ENCODE peak calls at places on chromosome 18, in four cellular contexts. One of them, this sample, is unnamed.

GRCh38 chr18:6561029-6561861 is 146.5 kb upstream of the L3MBTL4 start:
- DNase-seq in body of pancreas: peak; percentile 87
- DNase-seq in IMR-90: peak; percentile 67
- DNase-seq in mammary epithelial cell: no peak
- DNase-seq in this sample: no peak

GRCh38 chr18:26073742-26074141 is 16.7 kb downstream of the SS18 start:
- DNase-seq in body of pancreas: no peak
- DNase-seq in IMR-90: no peak
- DNase-seq in mammary epithelial cell: no peak
- DNase-seq in this sample: no peak

GRCh38 chr18:8049147-8049546 is 482.0 kb downstream of the PTPRM start:
- DNase-seq in body of pancreas: no peak
- DNase-seq in IMR-90: peak; percentile 29
- DNase-seq in mammary epithelial cell: no peak
- DNase-seq in this sample: no peak

GRCh38 chr18:34495434-34495833 is 214.7 kb upstream of the DTNA start:
- DNase-seq in body of pancreas: no peak
- DNase-seq in IMR-90: no peak
- DNase-seq in mammary epithelial cell: no peak
- DNase-seq in this sample: no peak

GRCh38 chr18:9380571-9381390 is 46.2 kb downstream of the TWSG1 start:
- DNase-seq in body of pancreas: peak; percentile 33
- DNase-seq in IMR-90: peak; percentile 62
- DNase-seq in mammary epithelial cell: no peak
- DNase-seq in this sample: no peak

GRCh38 chr18:11654736-11655604 is 34.1 kb upstream of the GNAL start:
- DNase-seq in body of pancreas: peak; percentile 54
- DNase-seq in IMR-90: peak; percentile 4
- DNase-seq in mammary epithelial cell: peak; percentile 54
- DNase-seq in this sample: no peak

GRCh38 chr18:9614401-9615279 is at the start of gene PPP4R1:
- DNase-seq in body of pancreas: peak; percentile 86
- DNase-seq in IMR-90: peak; percentile 52
- DNase-seq in mammary epithelial cell: peak; percentile 76
- DNase-seq in this sample: peak; percentile 29

GRCh38 chr18:74116628-74117554 is 30.7 kb downstream of the FBXO15 start:
- DNase-seq in body of pancreas: peak; percentile 30
- DNase-seq in IMR-90: peak; percentile 65
- DNase-seq in mammary epithelial cell: peak; percentile 11
- DNase-seq in this sample: no peak

GRCh38 chr18:4352746-4353522 is 102.2 kb downstream of the DLGAP1 start:
- DNase-seq in body of pancreas: no peak
- DNase-seq in IMR-90: no peak
- DNase-seq in mammary epithelial cell: no peak
- DNase-seq in this sample: no peak

GRCh38 chr18:62611395-62612241 is 88.8 kb downstream of the ZCCHC2 start:
- DNase-seq in body of pancreas: no peak
- DNase-seq in IMR-90: no peak
- DNase-seq in mammary epithelial cell: no peak
- DNase-seq in this sample: no peak

GRCh38 chr18:62372156-62372555 is 47.0 kb downstream of the TNFRSF11A start:
- DNase-seq in body of pancreas: peak; percentile 37
- DNase-seq in IMR-90: no peak
- DNase-seq in mammary epithelial cell: no peak
- DNase-seq in this sample: no peak

GRCh38 chr18:45567123-45567522 is 48.2 kb upstream of the SLC14A2 start:
- DNase-seq in body of pancreas: peak; percentile 14
- DNase-seq in IMR-90: peak; percentile 21
- DNase-seq in mammary epithelial cell: no peak
- DNase-seq in this sample: no peak

GRCh38 chr18:24086082-24086481 is 52.8 kb upstream of the CABYR start:
- DNase-seq in body of pancreas: no peak
- DNase-seq in IMR-90: peak; percentile 4
- DNase-seq in mammary epithelial cell: no peak
- DNase-seq in this sample: no peak

GRCh38 chr18:62374410-62374965 is 49.4 kb downstream of the TNFRSF11A start:
- DNase-seq in body of pancreas: no peak
- DNase-seq in IMR-90: no peak
- DNase-seq in mammary epithelial cell: no peak
- DNase-seq in this sample: no peak

GRCh38 chr18:22542400-22542835 is 124.7 kb upstream of the CTAGE1 start:
- DNase-seq in body of pancreas: no peak
- DNase-seq in IMR-90: peak; percentile 68
- DNase-seq in mammary epithelial cell: peak; percentile 60
- DNase-seq in this sample: no peak

GRCh38 chr18:49023281-49023937 is 72.6 kb upstream of the SMAD7 start:
- DNase-seq in body of pancreas: no peak
- DNase-seq in IMR-90: no peak
- DNase-seq in mammary epithelial cell: no peak
- DNase-seq in this sample: no peak

GRCh38 chr18:54607213-54607934 is 16.3 kb downstream of the DYNAP start:
- DNase-seq in body of pancreas: peak; percentile 73
- DNase-seq in IMR-90: peak; percentile 1
- DNase-seq in mammary epithelial cell: peak; percentile 91
- DNase-seq in this sample: no peak

GRCh38 chr18:13424377-13424776 is 205.8 kb downstream of the LDLRAD4 start:
- DNase-seq in body of pancreas: no peak
- DNase-seq in IMR-90: no peak
- DNase-seq in mammary epithelial cell: no peak
- DNase-seq in this sample: no peak

GRCh38 chr18:58216071-58216471 is 172.0 kb downstream of the NEDD4L start:
- DNase-seq in body of pancreas: no peak
- DNase-seq in IMR-90: no peak
- DNase-seq in mammary epithelial cell: peak; percentile 75
- DNase-seq in this sample: no peak

GRCh38 chr18:58213445-58213844 is 169.4 kb downstream of the NEDD4L start:
- DNase-seq in body of pancreas: no peak
- DNase-seq in IMR-90: peak; percentile 93
- DNase-seq in mammary epithelial cell: peak; percentile 89
- DNase-seq in this sample: no peak

GRCh38 chr18:58213931-58214431 is 170.0 kb downstream of the NEDD4L start:
- DNase-seq in body of pancreas: no peak
- DNase-seq in IMR-90: peak; percentile 69
- DNase-seq in mammary epithelial cell: peak; percentile 60
- DNase-seq in this sample: no peak

GRCh38 chr18:58212274-58212673 is 168.2 kb downstream of the NEDD4L start:
- DNase-seq in body of pancreas: no peak
- DNase-seq in IMR-90: no peak
- DNase-seq in mammary epithelial cell: no peak
- DNase-seq in this sample: no peak

GRCh38 chr18:58215005-58215404 is 171.0 kb downstream of the NEDD4L start:
- DNase-seq in body of pancreas: no peak
- DNase-seq in IMR-90: no peak
- DNase-seq in mammary epithelial cell: no peak
- DNase-seq in this sample: no peak
- H3K4me1 ChIP-seq in body of pancreas: peaks cover 40% of the 10 kb centered on the region
- H3K4me1 ChIP-seq in IMR-90: peaks cover 17% of the 10 kb centered on the region
- H3K4me1 ChIP-seq in mammary epithelial cell: peaks cover 74% of the 10 kb centered on the region
- H3K4me1 ChIP-seq in this sample: no peaks in the 10 kb centered on the region

GRCh38 chr18:3012920-3013810 is at the start of gene LPIN2:
- DNase-seq in body of pancreas: peak; percentile 99
- DNase-seq in IMR-90: peak; percentile 96
- DNase-seq in mammary epithelial cell: peak; percentile 91
- DNase-seq in this sample: peak; percentile 96
- H3K4me1 ChIP-seq in body of pancreas: peaks cover 23% of the 10 kb centered on the region
- H3K4me1 ChIP-seq in IMR-90: peaks cover 20% of the 10 kb centered on the region
- H3K4me1 ChIP-seq in mammary epithelial cell: peaks cover 18% of the 10 kb centered on the region
- H3K4me1 ChIP-seq in this sample: peaks cover 55% of the 10 kb centered on the region

GRCh38 chr18:51195086-51195601 is 2.3 kb downstream of the MEX3C start:
- DNase-seq in body of pancreas: no peak
- DNase-seq in IMR-90: peak; percentile 49
- DNase-seq in mammary epithelial cell: no peak
- DNase-seq in this sample: no peak
- H3K4me1 ChIP-seq in body of pancreas: peaks cover 48% of the 10 kb centered on the region
- H3K4me1 ChIP-seq in IMR-90: peaks cover 6% of the 10 kb centered on the region
- H3K4me1 ChIP-seq in mammary epithelial cell: peaks cover 26% of the 10 kb centered on the region
- H3K4me1 ChIP-seq in this sample: peaks cover 35% of the 10 kb centered on the region

GRCh38 chr18:69883781-69884180 is 63.9 kb downstream of the CD226 start:
- DNase-seq in body of pancreas: no peak
- DNase-seq in IMR-90: no peak
- DNase-seq in mammary epithelial cell: no peak
- DNase-seq in this sample: no peak

GRCh38 chr18:69885381-69885780 is 62.3 kb downstream of the CD226 start:
- DNase-seq in body of pancreas: no peak
- DNase-seq in IMR-90: no peak
- DNase-seq in mammary epithelial cell: no peak
- DNase-seq in this sample: no peak

GRCh38 chr18:69882965-69883668 is 64.6 kb downstream of the CD226 start:
- DNase-seq in body of pancreas: no peak
- DNase-seq in IMR-90: no peak
- DNase-seq in mammary epithelial cell: no peak
- DNase-seq in this sample: no peak

GRCh38 chr18:69889009-69889408 is 58.7 kb downstream of the CD226 start:
- DNase-seq in body of pancreas: no peak
- DNase-seq in IMR-90: no peak
- DNase-seq in mammary epithelial cell: no peak
- DNase-seq in this sample: no peak

DNA sequence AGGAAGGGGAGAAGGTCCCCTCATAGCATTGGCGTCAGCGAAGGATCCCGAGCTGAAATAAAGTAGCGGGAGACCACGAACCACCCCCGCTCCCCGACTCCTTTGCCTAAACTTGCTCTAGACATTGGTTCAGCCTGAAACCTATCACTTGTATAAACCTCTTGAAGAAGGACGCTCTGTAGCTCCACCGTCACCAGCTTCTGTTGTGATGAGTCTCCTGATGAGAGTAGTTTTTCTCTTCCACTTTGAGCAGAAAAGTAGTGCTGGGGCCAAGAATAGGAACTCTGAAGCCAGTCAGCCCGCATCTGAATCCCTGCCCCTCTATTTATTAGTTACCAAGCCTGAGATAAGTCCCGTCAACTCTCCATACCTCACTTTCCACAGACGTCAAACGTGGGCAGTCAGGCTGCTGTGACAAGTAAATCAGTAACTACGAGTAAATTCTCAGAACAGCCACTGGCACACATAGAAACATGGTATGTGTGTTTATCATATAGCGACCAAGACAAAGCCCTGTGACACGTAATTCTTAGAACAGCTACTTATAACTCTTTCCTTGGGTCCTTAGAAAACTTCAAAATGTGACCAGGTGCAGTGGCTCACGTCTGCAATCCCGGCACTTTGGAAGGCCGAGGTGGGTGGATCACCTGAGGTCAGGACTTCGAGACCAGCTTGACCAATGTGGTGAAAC is 61.7 kb downstream of the CD226 start:
- DNase-seq in body of pancreas: peak; percentile 20
- DNase-seq in IMR-90: no peak
- DNase-seq in mammary epithelial cell: no peak
- DNase-seq in this sample: no peak
- H3K4me1 ChIP-seq in body of pancreas: peaks cover 11% of the 10 kb centered on the region
- H3K4me1 ChIP-seq in IMR-90: peaks cover 1% of the 10 kb centered on the region
- H3K4me1 ChIP-seq in mammary epithelial cell: no peaks in the 10 kb centered on the region
- H3K4me1 ChIP-seq in this sample: no peaks in the 10 kb centered on the region

DNA sequence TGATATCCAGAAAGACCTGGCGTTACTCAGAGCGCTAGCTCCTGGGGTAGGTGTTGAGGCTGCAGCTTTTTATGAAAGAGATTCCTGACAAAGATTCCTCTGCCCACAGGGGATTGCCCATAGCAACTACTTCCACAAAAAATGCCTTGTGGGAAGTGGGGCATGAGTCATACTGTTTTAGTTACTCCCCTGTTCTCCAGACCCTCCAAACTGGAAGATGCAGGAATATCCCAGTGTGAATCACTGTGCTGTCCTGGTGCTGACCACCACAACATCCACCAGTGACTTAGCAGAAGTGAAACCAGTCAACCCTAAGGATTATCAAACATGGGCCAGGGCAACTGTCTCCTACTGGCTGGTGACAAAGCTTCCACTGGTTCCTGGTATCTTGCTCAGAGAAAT is 61.8 kb downstream of the CDH2 start:
- DNase-seq in body of pancreas: no peak
- DNase-seq in IMR-90: peak; percentile 96
- DNase-seq in mammary epithelial cell: peak; percentile 85
- DNase-seq in this sample: no peak
- H3K4me1 ChIP-seq in body of pancreas: no peaks in the 10 kb centered on the region
- H3K4me1 ChIP-seq in IMR-90: peaks cover 15% of the 10 kb centered on the region
- H3K4me1 ChIP-seq in mammary epithelial cell: peaks cover 6% of the 10 kb centered on the region
- H3K4me1 ChIP-seq in this sample: peaks cover 49% of the 10 kb centered on the region

DNA sequence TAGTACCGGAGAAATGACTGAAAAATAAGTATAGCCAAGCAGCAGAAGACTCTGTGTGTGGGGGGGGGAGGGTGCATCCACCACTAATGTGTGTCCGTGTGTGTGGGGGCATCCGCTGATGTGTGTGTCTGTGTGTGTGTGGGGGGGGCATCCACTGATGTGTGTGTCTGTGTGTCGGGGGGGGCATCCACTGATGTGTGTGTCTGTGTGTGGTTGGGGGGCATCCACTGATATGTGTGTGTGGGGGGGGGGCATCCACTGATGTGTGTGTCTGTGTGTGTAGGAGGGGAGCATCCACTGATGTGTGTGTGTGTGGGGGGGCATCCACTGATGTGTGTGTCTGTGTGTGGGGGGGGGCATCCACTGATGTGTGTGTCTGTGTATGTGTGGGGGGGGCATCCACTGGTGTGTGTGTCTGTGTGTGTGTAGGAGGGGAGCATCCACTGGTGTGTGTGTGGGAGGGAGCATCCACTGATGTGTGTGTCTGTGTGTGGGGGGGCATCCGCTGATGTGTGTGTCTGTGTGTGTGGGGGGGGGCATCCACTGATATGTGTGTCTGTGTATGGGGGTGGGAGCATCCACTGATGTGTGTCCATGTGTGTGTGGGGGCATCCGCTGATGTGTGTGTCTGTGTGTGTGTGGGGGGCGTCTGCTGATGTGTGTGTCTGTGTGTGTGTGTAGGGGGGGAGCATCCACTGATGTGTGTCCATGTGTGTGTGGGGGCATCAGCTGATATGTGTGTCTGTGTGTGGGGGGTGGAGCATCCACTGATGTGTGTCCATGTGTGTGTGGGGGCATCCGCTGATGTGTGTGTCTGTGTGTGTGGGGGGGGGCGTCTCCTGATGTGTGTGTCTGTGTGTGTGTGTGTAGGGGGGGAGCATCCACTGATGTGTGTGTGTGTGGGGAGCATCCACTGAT is 125.0 kb downstream of the NFATC1 start:
- DNase-seq in body of pancreas: no peak
- DNase-seq in IMR-90: no peak
- DNase-seq in mammary epithelial cell: no peak
- DNase-seq in this sample: no peak
- H3K4me1 ChIP-seq in body of pancreas: no peaks in the 10 kb centered on the region
- H3K4me1 ChIP-seq in IMR-90: no peaks in the 10 kb centered on the region
- H3K4me1 ChIP-seq in mammary epithelial cell: no peaks in the 10 kb centered on the region
- H3K4me1 ChIP-seq in this sample: peaks cover 3% of the 10 kb centered on the region